ENCODE peak calls at places on chromosomes 3 and 15, in five cellular contexts. E, T, I, N and V are unnamed samples.

GRCh38 chr3:59818033-59818936 is 768.5 kb upstream of the CFAP20DC start:
- DNase-seq in E (no peak), T (peak), I (no peak), N (peak), V (peak)

GRCh38 chr3:71378509-71378908 is 205.0 kb downstream of the FOXP1 start:
- DNase-seq in E (no peak), T (no peak), I (no peak), N (no peak), V (no peak)

GRCh38 chr3:48656841-48657281 is 5.8 kb downstream of the CELSR3 start:
- DNase-seq in E (no peak), T (no peak), I (no peak), N (no peak), V (no peak)

GRCh38 chr3:169760479-169760878 is 4.4 kb downstream of the TERC start:
- DNase-seq in E (no peak), T (peak), I (no peak), N (peak), V (no peak)

GRCh38 chr3:39447637-39448483 is 19.6 kb upstream of the MOBP start:
- DNase-seq in E (peak), T (peak), I (peak), N (peak), V (peak)

GRCh38 chr3:126961191-126961790 is 21.6 kb upstream of the PLXNA1 start:
- DNase-seq in E (no peak), T (peak), I (no peak), N (peak), V (no peak)

GRCh38 chr15:41836072-41836471 is 2.6 kb upstream of the PLA2G4B start:
- DNase-seq in E (no peak), T (peak), I (no peak), N (no peak), V (no peak)

GRCh38 chr3:21540265-21540664 is 210.7 kb downstream of the ZNF385D start:
- DNase-seq in E (no peak), T (no peak), I (no peak), N (no peak), V (no peak)

GRCh38 chr3:129794319-129795201 is 99.0 kb downstream of the TMCC1 start:
- DNase-seq in E (peak), T (no peak), I (no peak), N (peak), V (peak)

GRCh38 chr3:16085884-16086608 is 88.4 kb upstream of the GALNT15 start:
- DNase-seq in E (no peak), T (no peak), I (no peak), N (no peak), V (no peak)

GRCh38 chr3:123267821-123268220 is 66.1 kb downstream of the SEC22A start:
- DNase-seq in E (no peak), T (no peak), I (no peak), N (no peak), V (no peak)

GRCh38 chr15:94164202-94164807 is 67.1 kb upstream of the MCTP2 start:
- DNase-seq in E (peak), T (peak), I (peak), N (peak), V (peak)

GRCh38 chr15:65828566-65828965 is 36.5 kb upstream of the DENND4A start:
- DNase-seq in E (no peak), T (no peak), I (no peak), N (no peak), V (no peak)

GRCh38 chr15:67832965-67833503 is 6.8 kb downstream of the RNU6-1 start:
- DNase-seq in E (no peak), T (no peak), I (no peak), N (no peak), V (peak)

GRCh38 chr15:26260517-26261133 is 397.5 kb upstream of the ATP10A start:
- DNase-seq in E (peak), T (peak), I (no peak), N (peak), V (peak)

GRCh38 chr3:170848294-170848917 is 21.6 kb downstream of the RPL22L1 start:
- DNase-seq in E (peak), T (peak), I (no peak), N (peak), V (no peak)

GRCh38 chr3:79012946-79013362 is 754.8 kb downstream of the ROBO1 start:
- DNase-seq in E (no peak), T (peak), I (no peak), N (no peak), V (peak)

GRCh38 chr3:141797167-141797773 is 34.1 kb downstream of the GRK7 start:
- DNase-seq in E (no peak), T (peak), I (no peak), N (no peak), V (peak)

GRCh38 chr3:43153189-43154083 is 47.6 kb upstream of the POMGNT2 start:
- DNase-seq in E (no peak), T (peak), I (no peak), N (no peak), V (peak)

GRCh38 chr3:88362428-88362827 is 212.7 kb downstream of the C3orf38 start:
- DNase-seq in E (no peak), T (no peak), I (no peak), N (peak), V (no peak)
- H2AFZ ChIP-seq in E (no peak), T (no peak), I (no peak), N (no peak), V (no peak)

DNA sequence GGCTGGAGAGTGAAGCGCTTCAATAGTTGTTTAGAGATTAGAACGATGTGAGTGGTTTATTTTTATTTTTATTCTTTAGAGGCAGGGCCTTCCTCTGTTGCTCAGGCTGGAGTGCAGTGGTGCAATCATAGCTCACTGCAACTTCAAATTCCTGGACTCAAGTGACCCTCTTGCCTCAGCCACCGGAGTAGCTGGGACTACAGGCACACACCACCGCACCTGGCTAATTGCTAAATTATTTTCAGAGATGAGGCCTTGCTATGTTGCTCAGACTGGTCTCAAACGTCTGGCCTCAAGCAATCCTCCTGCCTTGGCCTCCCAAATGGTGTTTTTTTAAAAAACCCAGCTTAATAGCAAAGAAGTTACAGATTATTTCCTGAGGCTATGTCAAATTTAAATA is 29.0 kb downstream of the PPARG start:
- DNase-seq in E (no peak), T (no peak), I (no peak), N (no peak), V (no peak)
- H2AFZ ChIP-seq in E (no peak), T (no peak), I (no peak), N (no peak), V (no peak)

DNA sequence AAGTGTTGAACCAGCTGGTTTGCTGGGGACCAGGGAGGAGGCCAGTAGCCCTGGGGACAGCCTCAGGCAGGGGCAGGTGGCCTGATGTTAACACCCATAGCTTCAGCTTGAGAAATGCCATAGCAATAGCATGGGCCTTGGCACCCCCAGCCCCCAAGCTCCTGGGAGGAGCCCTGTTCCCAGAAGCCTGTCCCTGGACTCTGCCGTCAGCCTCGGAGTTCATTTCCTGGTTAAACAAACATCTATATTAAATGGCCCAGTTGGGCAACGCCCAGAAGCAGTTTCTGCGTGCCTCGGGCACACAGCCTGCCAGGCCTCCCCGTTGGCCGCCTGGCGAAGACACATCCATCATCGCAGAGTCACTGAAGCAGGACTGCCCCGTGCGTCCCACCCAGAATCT is 58.2 kb downstream of the FGD5 start:
- DNase-seq in E (no peak), T (no peak), I (no peak), N (peak), V (no peak)
- H2AFZ ChIP-seq in E (no peak), T (peak), I (no peak), N (no peak), V (no peak)

GRCh38 chr15:52004806-52005205 is 14.2 kb upstream of the MAPK6 start:
- DNase-seq in E (no peak), T (no peak), I (no peak), N (no peak), V (no peak)
- H2AFZ ChIP-seq in E (no peak), T (no peak), I (no peak), N (no peak), V (no peak)

GRCh38 chr3:101687142-101687931 is 819 bp upstream of the RPL24 start:
- DNase-seq in E (no peak), T (no peak), I (no peak), N (peak), V (peak)
- H2AFZ ChIP-seq in E (no peak), T (peak), I (peak), N (peak), V (no peak)

DNA sequence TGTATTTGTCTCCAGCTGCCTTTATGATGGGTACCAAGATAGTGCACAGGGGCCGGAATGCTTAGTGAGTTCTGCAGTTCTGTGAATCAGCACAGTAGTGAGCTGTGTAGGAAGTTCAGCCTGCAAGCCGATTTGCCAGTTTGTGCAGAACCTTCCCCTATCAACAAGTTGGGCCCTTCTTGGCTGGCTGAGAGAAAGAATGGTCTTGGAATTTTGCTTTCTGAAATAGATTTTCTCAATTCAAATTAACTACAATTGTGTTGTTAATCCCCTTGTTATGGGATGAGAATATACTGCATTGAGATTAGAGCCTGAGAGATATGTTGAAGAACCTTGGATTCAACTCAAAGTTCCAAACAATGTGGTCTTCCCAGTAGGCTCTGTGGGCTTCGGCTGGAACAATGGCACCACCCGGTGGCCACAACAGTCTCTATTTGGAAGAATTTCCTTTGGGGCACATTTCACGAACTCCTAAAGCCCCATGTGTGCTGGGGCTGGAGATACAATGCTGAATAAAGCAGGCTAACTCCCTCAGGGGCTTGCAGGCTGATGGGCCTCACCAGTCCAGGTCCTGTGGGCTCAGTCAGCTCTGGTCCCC is 59.1 kb downstream of the TRIM42 start:
- DNase-seq in E (peak), T (no peak), I (peak), N (peak), V (peak)
- H2AFZ ChIP-seq in E (no peak), T (no peak), I (no peak), N (no peak), V (peak)

DNA sequence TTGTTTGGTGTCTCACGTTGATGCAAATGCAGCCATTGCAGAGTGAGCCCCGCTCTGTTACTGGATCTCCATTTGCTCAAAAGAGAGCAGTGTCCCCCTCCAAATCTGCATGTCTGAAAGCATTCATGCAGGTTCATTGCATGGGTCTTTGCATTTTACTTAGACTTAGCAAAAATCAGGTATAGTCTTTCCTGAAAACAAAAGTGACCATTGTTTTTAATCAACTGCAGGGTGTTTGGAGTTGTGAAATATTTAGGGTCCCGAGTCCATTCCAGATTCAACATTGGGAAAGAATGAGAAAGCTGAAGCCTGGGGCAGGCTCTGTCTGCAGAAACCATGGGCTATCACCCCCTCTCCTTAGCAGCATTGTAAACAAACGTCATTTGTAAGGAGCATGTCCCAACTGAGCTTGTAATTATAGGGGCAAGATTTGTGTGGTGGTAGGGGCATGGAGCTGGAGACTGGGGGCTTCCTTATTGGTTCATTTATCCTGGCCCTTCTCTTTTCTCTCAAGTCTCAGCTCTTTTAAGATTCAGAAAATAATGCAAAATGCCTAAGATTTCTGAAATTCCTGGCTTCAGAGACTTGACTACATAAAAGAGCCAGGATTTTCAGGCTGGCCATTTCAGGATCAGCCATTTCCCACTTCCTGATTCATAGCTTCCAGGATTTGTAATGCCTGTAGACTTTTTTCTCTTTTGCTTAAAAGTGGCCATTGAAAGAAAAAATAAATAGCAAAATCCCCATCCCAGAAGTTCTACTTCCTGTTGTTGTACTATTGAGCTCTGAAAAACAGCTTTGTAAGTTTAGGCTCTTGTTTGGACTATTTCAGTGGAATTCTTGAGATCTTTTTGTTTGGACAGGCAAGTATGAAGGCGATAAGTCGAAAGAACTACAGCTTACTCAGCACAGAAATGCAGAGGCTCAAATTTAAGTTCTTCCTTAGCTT is 23.0 kb downstream of the IGF1R start:
- DNase-seq in E (peak), T (peak), I (no peak), N (no peak), V (peak)
- H2AFZ ChIP-seq in E (no peak), T (no peak), I (no peak), N (no peak), V (no peak)

GRCh38 chr3:184679056-184679502 is 32.8 kb downstream of the MAGEF1 start:
- DNase-seq in E (no peak), T (no peak), I (no peak), N (no peak), V (peak)
- H2AFZ ChIP-seq in E (no peak), T (peak), I (no peak), N (no peak), V (peak)

GRCh38 chr15:76936671-76937070 is 5.1 kb downstream of the RCN2 start:
- DNase-seq in E (no peak), T (no peak), I (no peak), N (no peak), V (no peak)
- H2AFZ ChIP-seq in E (no peak), T (no peak), I (no peak), N (no peak), V (no peak)